ENCODE peak calls at places on chromosomes 7 and 10, in eight cellular contexts. One of them, this sample, is unnamed.

GRCh38 chr10:72122221-72122620 is 33.9 kb upstream of the SPOCK2 start:
- DNase-seq in transverse colon: no peak
- DNase-seq in body of pancreas: no peak
- DNase-seq in uterus: no peak
- DNase-seq in H1: no peak
- DNase-seq in stomach: no peak
- DNase-seq in upper lobe of left lung: no peak
- DNase-seq in IMR-90: no peak
- DNase-seq in this sample: no peak

GRCh38 chr7:95871078-95871848 is 98.9 kb downstream of the DYNC1I1 start:
- DNase-seq in transverse colon: no peak
- DNase-seq in H1: peak; percentile 52
- DNase-seq in IMR-90: peak; percentile 45
- DNase-seq in body of pancreas: peak; percentile 28
- DNase-seq in stomach: no peak
- DNase-seq in uterus: no peak
- DNase-seq in upper lobe of left lung: no peak
- DNase-seq in this sample: no peak

GRCh38 chr10:11685787-11686218 is 56.4 kb upstream of the ECHDC3 start:
- DNase-seq in IMR-90: peak; percentile 24
- DNase-seq in upper lobe of left lung: peak; percentile 80
- DNase-seq in uterus: peak; percentile 73
- DNase-seq in H1: no peak
- DNase-seq in body of pancreas: peak; percentile 57
- DNase-seq in transverse colon: peak; percentile 87
- DNase-seq in stomach: peak; percentile 86
- DNase-seq in this sample: peak; percentile 40

GRCh38 chr7:6536899-6537298 is 14.4 kb downstream of the GRID2IP start:
- DNase-seq in transverse colon: no peak
- DNase-seq in upper lobe of left lung: no peak
- DNase-seq in IMR-90: no peak
- DNase-seq in H1: peak; percentile 81
- DNase-seq in uterus: no peak
- DNase-seq in body of pancreas: no peak
- DNase-seq in stomach: no peak
- DNase-seq in this sample: no peak

GRCh38 chr10:25725917-25726716 is 207.9 kb upstream of the MYO3A start:
- DNase-seq in transverse colon: no peak
- DNase-seq in body of pancreas: peak; percentile 42
- DNase-seq in upper lobe of left lung: no peak
- DNase-seq in stomach: no peak
- DNase-seq in H1: no peak
- DNase-seq in uterus: no peak
- DNase-seq in IMR-90: peak; percentile 33
- DNase-seq in this sample: peak; percentile 56

GRCh38 chr7:138886501-138886917 is 88.5 kb upstream of the ATP6V0A4 start:
- DNase-seq in uterus: no peak
- DNase-seq in stomach: no peak
- DNase-seq in body of pancreas: peak; percentile 35
- DNase-seq in upper lobe of left lung: no peak
- DNase-seq in H1: no peak
- DNase-seq in transverse colon: no peak
- DNase-seq in IMR-90: peak; percentile 73
- DNase-seq in this sample: peak; percentile 92

GRCh38 chr7:101624246-101625000 is 4.7 kb downstream of the MYL10 start:
- DNase-seq in upper lobe of left lung: no peak
- DNase-seq in body of pancreas: no peak
- DNase-seq in transverse colon: no peak
- DNase-seq in IMR-90: no peak
- DNase-seq in uterus: no peak
- DNase-seq in stomach: no peak
- DNase-seq in H1: no peak
- DNase-seq in this sample: no peak

GRCh38 chr7:134737561-134738353 is 41.7 kb upstream of the CALD1 start:
- DNase-seq in stomach: no peak
- DNase-seq in H1: no peak
- DNase-seq in uterus: peak; percentile 71
- DNase-seq in transverse colon: no peak
- DNase-seq in upper lobe of left lung: no peak
- DNase-seq in IMR-90: peak; percentile 83
- DNase-seq in body of pancreas: no peak
- DNase-seq in this sample: no peak

GRCh38 chr7:151038951-151039849 is 9.1 kb upstream of the ASIC3 start:
- DNase-seq in IMR-90: peak; percentile 91
- DNase-seq in uterus: peak; percentile 92
- DNase-seq in upper lobe of left lung: peak; percentile 80
- DNase-seq in transverse colon: peak; percentile 64
- DNase-seq in body of pancreas: peak; percentile 74
- DNase-seq in H1: no peak
- DNase-seq in stomach: peak; percentile 72
- DNase-seq in this sample: peak; percentile 45
- TF ChIP-seq POLR2A in IMR-90: peak; percentile 88
- TF ChIP-seq POLR2A in uterus: peak; percentile 35
- TF ChIP-seq POLR2A in upper lobe of left lung: no peak
- TF ChIP-seq POLR2A in transverse colon: no peak
- TF ChIP-seq POLR2A in body of pancreas: no peak
- TF ChIP-seq POLR2A in H1: no peak
- TF ChIP-seq POLR2A in stomach: no peak
- TF ChIP-seq POLR2A in this sample: no peak

GRCh38 chr7:2876031-2876862 is 32.1 kb upstream of the GNA12 start:
- DNase-seq in upper lobe of left lung: no peak
- DNase-seq in transverse colon: no peak
- DNase-seq in H1: no peak
- DNase-seq in stomach: no peak
- DNase-seq in IMR-90: peak; percentile 87
- DNase-seq in body of pancreas: no peak
- DNase-seq in uterus: peak; percentile 22
- DNase-seq in this sample: no peak

GRCh38 chr7:2873146-2873545 is 29.0 kb upstream of the GNA12 start:
- DNase-seq in stomach: no peak
- DNase-seq in transverse colon: no peak
- DNase-seq in H1: no peak
- DNase-seq in IMR-90: no peak
- DNase-seq in body of pancreas: no peak
- DNase-seq in upper lobe of left lung: no peak
- DNase-seq in uterus: no peak
- DNase-seq in this sample: no peak

GRCh38 chr7:2872296-2872874 is 28.3 kb upstream of the GNA12 start:
- DNase-seq in IMR-90: no peak
- DNase-seq in H1: no peak
- DNase-seq in transverse colon: no peak
- DNase-seq in uterus: no peak
- DNase-seq in stomach: no peak
- DNase-seq in body of pancreas: no peak
- DNase-seq in upper lobe of left lung: no peak
- DNase-seq in this sample: no peak

GRCh38 chr7:2870471-2870941 is 26.4 kb upstream of the GNA12 start:
- DNase-seq in uterus: peak; percentile 78
- DNase-seq in IMR-90: peak; percentile 61
- DNase-seq in transverse colon: peak; percentile 61
- DNase-seq in H1: no peak
- DNase-seq in body of pancreas: peak; percentile 46
- DNase-seq in stomach: peak; percentile 63
- DNase-seq in upper lobe of left lung: peak; percentile 71
- DNase-seq in this sample: peak; percentile 54

GRCh38 chr7:2873686-2874551 is 29.8 kb upstream of the GNA12 start:
- DNase-seq in transverse colon: no peak
- DNase-seq in body of pancreas: no peak
- DNase-seq in uterus: no peak
- DNase-seq in stomach: no peak
- DNase-seq in H1: no peak
- DNase-seq in IMR-90: peak; percentile 95
- DNase-seq in upper lobe of left lung: no peak
- DNase-seq in this sample: no peak
- H3K4me3 ChIP-seq in transverse colon: no peak overlapping the region
- H3K4me3 ChIP-seq in body of pancreas: no peak overlapping the region
- H3K4me3 ChIP-seq in uterus: no peak overlapping the region
- H3K4me3 ChIP-seq in stomach: no peak overlapping the region
- H3K4me3 ChIP-seq in H1: no peak overlapping the region
- H3K4me3 ChIP-seq in IMR-90: no peak overlapping the region
- H3K4me3 ChIP-seq in upper lobe of left lung: no peak overlapping the region
- H3K4me3 ChIP-seq in this sample: no peak overlapping the region

GRCh38 chr7:36232971-36233550 is 80.0 kb downstream of the EEPD1 start:
- DNase-seq in upper lobe of left lung: no peak
- DNase-seq in H1: no peak
- DNase-seq in stomach: no peak
- DNase-seq in IMR-90: peak; percentile 77
- DNase-seq in uterus: no peak
- DNase-seq in transverse colon: no peak
- DNase-seq in body of pancreas: no peak
- DNase-seq in this sample: no peak

GRCh38 chr7:36227223-36227622 is 74.2 kb downstream of the EEPD1 start:
- DNase-seq in upper lobe of left lung: no peak
- DNase-seq in body of pancreas: no peak
- DNase-seq in stomach: peak; percentile 30
- DNase-seq in uterus: peak; percentile 59
- DNase-seq in IMR-90: peak; percentile 72
- DNase-seq in H1: no peak
- DNase-seq in transverse colon: peak; percentile 54
- DNase-seq in this sample: peak; percentile 28

GRCh38 chr7:36228039-36228438 is 75.0 kb downstream of the EEPD1 start:
- DNase-seq in stomach: no peak
- DNase-seq in IMR-90: no peak
- DNase-seq in upper lobe of left lung: no peak
- DNase-seq in H1: no peak
- DNase-seq in body of pancreas: no peak
- DNase-seq in transverse colon: no peak
- DNase-seq in uterus: no peak
- DNase-seq in this sample: no peak

GRCh38 chr7:36232555-36232954 is 79.5 kb downstream of the EEPD1 start:
- DNase-seq in body of pancreas: no peak
- DNase-seq in IMR-90: no peak
- DNase-seq in transverse colon: no peak
- DNase-seq in uterus: no peak
- DNase-seq in upper lobe of left lung: no peak
- DNase-seq in stomach: no peak
- DNase-seq in H1: no peak
- DNase-seq in this sample: no peak

DNA sequence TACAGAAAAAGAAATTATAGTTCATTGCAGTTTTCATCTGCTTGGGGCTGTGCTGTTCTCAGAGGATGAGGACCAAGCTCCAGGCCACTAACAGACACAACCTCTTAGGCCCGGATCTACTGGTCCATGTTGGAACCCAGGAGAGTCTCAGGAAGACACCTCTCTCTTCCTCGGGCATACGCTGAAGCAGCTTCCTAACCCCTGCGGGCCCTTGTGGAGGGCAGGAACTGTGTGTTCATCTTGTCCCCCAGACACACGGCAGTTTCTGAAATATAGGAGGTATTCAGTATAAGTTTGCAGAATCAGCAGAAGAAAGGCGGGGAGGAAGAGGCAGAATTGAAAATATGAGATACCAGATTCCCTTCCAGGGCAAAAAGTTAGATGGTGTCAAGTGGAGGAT is 78.4 kb downstream of the EEPD1 start:
- DNase-seq in stomach: no peak
- DNase-seq in transverse colon: no peak
- DNase-seq in H1: no peak
- DNase-seq in uterus: no peak
- DNase-seq in body of pancreas: no peak
- DNase-seq in upper lobe of left lung: no peak
- DNase-seq in IMR-90: no peak
- DNase-seq in this sample: no peak
- H3K27ac ChIP-seq in stomach: no peak overlapping the region
- H3K27ac ChIP-seq in transverse colon: no peak overlapping the region
- H3K27ac ChIP-seq in H1: no peak overlapping the region
- H3K27ac ChIP-seq in uterus: no peak overlapping the region
- H3K27ac ChIP-seq in body of pancreas: no peak overlapping the region
- H3K27ac ChIP-seq in upper lobe of left lung: no peak overlapping the region
- H3K27ac ChIP-seq in IMR-90: no peak overlapping the region
- H3K27ac ChIP-seq in this sample: no peak overlapping the region

DNA sequence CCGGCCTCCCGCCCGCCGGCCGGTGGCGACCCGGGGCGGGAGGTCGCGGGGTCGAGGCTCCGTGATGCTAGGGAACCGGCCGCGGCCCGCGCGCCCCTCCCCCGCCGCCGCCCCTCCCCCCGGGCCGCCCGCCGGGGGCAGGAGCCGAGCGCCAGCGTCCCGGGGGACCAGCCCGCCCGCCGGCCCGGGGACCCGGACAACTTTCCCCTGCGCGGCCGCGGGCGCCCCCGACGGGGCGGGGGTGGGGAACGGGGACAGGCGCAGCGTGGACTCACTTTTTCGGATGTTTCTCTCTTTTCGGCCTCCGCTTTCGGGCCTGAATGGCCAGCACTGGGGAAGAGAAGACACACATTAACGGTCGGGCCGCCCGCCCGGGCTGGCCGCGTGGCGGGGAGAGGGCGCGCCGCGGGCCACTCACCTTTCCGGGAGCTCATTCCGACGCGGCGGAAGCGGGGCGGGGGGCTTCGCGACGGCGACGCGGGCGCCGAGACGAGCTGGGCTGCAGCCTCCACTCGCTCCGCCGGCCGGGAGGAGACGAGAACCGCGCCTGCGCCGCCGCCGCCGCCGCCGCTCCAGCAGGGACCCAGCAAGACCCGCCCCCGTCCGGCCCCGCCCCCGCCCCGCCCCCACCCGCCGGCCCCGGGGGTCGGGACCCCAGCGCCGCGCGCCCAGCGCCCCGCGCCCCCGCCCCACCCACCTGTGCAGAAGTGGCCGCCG is at the start of gene SRPK2:
- DNase-seq in transverse colon: peak; percentile 84
- DNase-seq in uterus: peak; percentile 68
- DNase-seq in IMR-90: peak; percentile 31
- DNase-seq in H1: peak; percentile 81
- DNase-seq in stomach: peak; percentile 84
- DNase-seq in body of pancreas: peak; percentile 81
- DNase-seq in upper lobe of left lung: peak; percentile 73
- DNase-seq in this sample: peak; percentile 40
- TF ChIP-seq POLR2A in transverse colon: peak; percentile 28
- TF ChIP-seq POLR2A in uterus: peak; percentile 37
- TF ChIP-seq POLR2A in IMR-90: peak; percentile 18
- TF ChIP-seq POLR2A in H1: no peak
- TF ChIP-seq POLR2A in stomach: no peak
- TF ChIP-seq POLR2A in body of pancreas: peak; percentile 35
- TF ChIP-seq POLR2A in upper lobe of left lung: no peak
- TF ChIP-seq POLR2A in this sample: no peak

GRCh38 chr7:38977658-38978057 is at the start of gene POU6F2:
- DNase-seq in uterus: no peak
- DNase-seq in upper lobe of left lung: no peak
- DNase-seq in body of pancreas: no peak
- DNase-seq in transverse colon: no peak
- DNase-seq in H1: no peak
- DNase-seq in stomach: no peak
- DNase-seq in IMR-90: no peak
- DNase-seq in this sample: no peak
- H3K4me3 ChIP-seq in uterus: no peak within 1 kb of the TSS
- H3K4me3 ChIP-seq in upper lobe of left lung: no peak within 1 kb of the TSS
- H3K4me3 ChIP-seq in body of pancreas: peak within 1 kb of the TSS; percentile 14
- H3K4me3 ChIP-seq in transverse colon: no peak within 1 kb of the TSS
- H3K4me3 ChIP-seq in H1: no peak within 1 kb of the TSS
- H3K4me3 ChIP-seq in stomach: no peak within 1 kb of the TSS
- H3K4me3 ChIP-seq in IMR-90: no peak within 1 kb of the TSS
- H3K4me3 ChIP-seq in this sample: no peak within 1 kb of the TSS

DNA sequence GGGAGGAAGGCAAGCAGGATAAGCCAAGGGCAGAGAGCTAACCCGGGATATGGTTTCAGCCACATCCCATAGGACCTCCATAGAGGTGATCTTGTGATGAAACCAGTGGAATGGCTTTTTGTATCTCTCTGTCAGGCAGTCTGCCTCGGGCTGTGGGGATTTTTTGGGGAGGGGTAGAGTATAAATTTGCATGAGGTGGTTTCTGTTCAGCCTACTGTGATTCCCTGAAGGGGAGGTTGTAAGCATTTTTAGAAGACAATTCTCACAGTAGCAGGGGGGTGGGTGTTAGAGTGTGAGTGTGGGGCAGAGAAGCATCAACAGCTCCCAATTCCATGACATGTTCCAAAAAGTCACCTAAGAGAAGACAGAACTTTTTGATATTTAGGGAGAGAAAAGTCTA is 11.8 kb downstream of the OR9A2 start:
- DNase-seq in H1: no peak
- DNase-seq in body of pancreas: no peak
- DNase-seq in upper lobe of left lung: no peak
- DNase-seq in stomach: no peak
- DNase-seq in IMR-90: no peak
- DNase-seq in transverse colon: no peak
- DNase-seq in uterus: no peak
- DNase-seq in this sample: no peak
- H3K27ac ChIP-seq in H1: no peak overlapping the region
- H3K27ac ChIP-seq in body of pancreas: no peak overlapping the region
- H3K27ac ChIP-seq in upper lobe of left lung: no peak overlapping the region
- H3K27ac ChIP-seq in stomach: no peak overlapping the region
- H3K27ac ChIP-seq in IMR-90: no peak overlapping the region
- H3K27ac ChIP-seq in transverse colon: no peak overlapping the region
- H3K27ac ChIP-seq in uterus: no peak overlapping the region
- H3K27ac ChIP-seq in this sample: no peak overlapping the region